ENCODE peak calls at places on chromosomes 4 and X, in four cellular contexts. One of them, this sample, is unnamed.

GRCh38 chrX:84363674-84364073 is 138.6 kb downstream of the HDX start:
- DNase-seq in activated effector memory CD4-positive, alpha-beta T cell treated with anti-CD3 and anti-CD28 coated beads, Interleukin-2, amount 50 U/mL, for 16 hours: no peak
- DNase-seq in BJ: no peak
- DNase-seq in iris pigment epithelial cell: peak
- DNase-seq in this sample: no peak

GRCh38 chrX:39504850-39505259 is 592.9 kb downstream of the BCOR start:
- DNase-seq in activated effector memory CD4-positive, alpha-beta T cell treated with anti-CD3 and anti-CD28 coated beads, Interleukin-2, amount 50 U/mL, for 16 hours: no peak
- DNase-seq in BJ: no peak
- DNase-seq in iris pigment epithelial cell: no peak
- DNase-seq in this sample: no peak

GRCh38 chr4:14513471-14513870 is 488.8 kb upstream of the CPEB2 start:
- DNase-seq in activated effector memory CD4-positive, alpha-beta T cell treated with anti-CD3 and anti-CD28 coated beads, Interleukin-2, amount 50 U/mL, for 16 hours: no peak
- DNase-seq in BJ: no peak
- DNase-seq in iris pigment epithelial cell: peak
- DNase-seq in this sample: no peak

GRCh38 chr4:160537681-160538080 is 1434.8 kb downstream of the RAPGEF2 start:
- DNase-seq in activated effector memory CD4-positive, alpha-beta T cell treated with anti-CD3 and anti-CD28 coated beads, Interleukin-2, amount 50 U/mL, for 16 hours: no peak
- DNase-seq in BJ: no peak
- DNase-seq in iris pigment epithelial cell: no peak
- DNase-seq in this sample: no peak

GRCh38 chrX:94204524-94204923 is 530.5 kb downstream of the FAM133A start:
- DNase-seq in activated effector memory CD4-positive, alpha-beta T cell treated with anti-CD3 and anti-CD28 coated beads, Interleukin-2, amount 50 U/mL, for 16 hours: no peak
- DNase-seq in BJ: no peak
- DNase-seq in iris pigment epithelial cell: no peak
- DNase-seq in this sample: no peak

GRCh38 chr4:95250544-95251137 is 298.1 kb downstream of the UNC5C start:
- DNase-seq in activated effector memory CD4-positive, alpha-beta T cell treated with anti-CD3 and anti-CD28 coated beads, Interleukin-2, amount 50 U/mL, for 16 hours: no peak
- DNase-seq in BJ: no peak
- DNase-seq in iris pigment epithelial cell: no peak
- DNase-seq in this sample: no peak

GRCh38 chr4:43337707-43338106 is 445.2 kb downstream of the GRXCR1 start:
- DNase-seq in activated effector memory CD4-positive, alpha-beta T cell treated with anti-CD3 and anti-CD28 coated beads, Interleukin-2, amount 50 U/mL, for 16 hours: no peak
- DNase-seq in BJ: no peak
- DNase-seq in iris pigment epithelial cell: peak
- DNase-seq in this sample: no peak

GRCh38 chrX:44343412-44343942 is at the start of gene EFHC2:
- DNase-seq in activated effector memory CD4-positive, alpha-beta T cell treated with anti-CD3 and anti-CD28 coated beads, Interleukin-2, amount 50 U/mL, for 16 hours: peak
- DNase-seq in BJ: no peak
- DNase-seq in iris pigment epithelial cell: peak
- DNase-seq in this sample: no peak

GRCh38 chr4:7909463-7909862 is 30.2 kb downstream of the AFAP1 start:
- DNase-seq in activated effector memory CD4-positive, alpha-beta T cell treated with anti-CD3 and anti-CD28 coated beads, Interleukin-2, amount 50 U/mL, for 16 hours: no peak
- DNase-seq in BJ: no peak
- DNase-seq in iris pigment epithelial cell: peak
- DNase-seq in this sample: no peak

GRCh38 chr4:1644906-1645657 is 39.0 kb downstream of the FAM53A start:
- DNase-seq in activated effector memory CD4-positive, alpha-beta T cell treated with anti-CD3 and anti-CD28 coated beads, Interleukin-2, amount 50 U/mL, for 16 hours: no peak
- DNase-seq in BJ: no peak
- DNase-seq in iris pigment epithelial cell: peak
- DNase-seq in this sample: no peak

GRCh38 chr4:84952004-84952403 is 14.5 kb downstream of the WDFY3 start:
- DNase-seq in activated effector memory CD4-positive, alpha-beta T cell treated with anti-CD3 and anti-CD28 coated beads, Interleukin-2, amount 50 U/mL, for 16 hours: no peak
- DNase-seq in BJ: peak
- DNase-seq in iris pigment epithelial cell: peak
- DNase-seq in this sample: no peak

GRCh38 chr4:76087007-76087769 is 12.7 kb downstream of the ART3 start:
- DNase-seq in activated effector memory CD4-positive, alpha-beta T cell treated with anti-CD3 and anti-CD28 coated beads, Interleukin-2, amount 50 U/mL, for 16 hours: no peak
- DNase-seq in BJ: no peak
- DNase-seq in iris pigment epithelial cell: peak
- DNase-seq in this sample: peak

GRCh38 chrX:103343105-103343504 is 13.1 kb downstream of the TCEAL7 start:
- DNase-seq in activated effector memory CD4-positive, alpha-beta T cell treated with anti-CD3 and anti-CD28 coated beads, Interleukin-2, amount 50 U/mL, for 16 hours: peak
- DNase-seq in BJ: no peak
- DNase-seq in iris pigment epithelial cell: peak
- DNase-seq in this sample: no peak

GRCh38 chrX:9149831-9150230 is 115.9 kb upstream of the FAM9B start:
- DNase-seq in activated effector memory CD4-positive, alpha-beta T cell treated with anti-CD3 and anti-CD28 coated beads, Interleukin-2, amount 50 U/mL, for 16 hours: no peak
- DNase-seq in BJ: no peak
- DNase-seq in iris pigment epithelial cell: peak
- DNase-seq in this sample: no peak

GRCh38 chr4:70996014-70996353 is 2.5 kb downstream of the DCK start:
- DNase-seq in activated effector memory CD4-positive, alpha-beta T cell treated with anti-CD3 and anti-CD28 coated beads, Interleukin-2, amount 50 U/mL, for 16 hours: peak
- DNase-seq in BJ: no peak
- DNase-seq in iris pigment epithelial cell: no peak
- DNase-seq in this sample: no peak

GRCh38 chr4:38078590-38079381 is 118.6 kb downstream of the PTTG2 start:
- DNase-seq in activated effector memory CD4-positive, alpha-beta T cell treated with anti-CD3 and anti-CD28 coated beads, Interleukin-2, amount 50 U/mL, for 16 hours: no peak
- DNase-seq in BJ: peak
- DNase-seq in iris pigment epithelial cell: peak
- DNase-seq in this sample: no peak

GRCh38 chr4:184825394-184826314 is at the start of gene ACSL1:
- DNase-seq in activated effector memory CD4-positive, alpha-beta T cell treated with anti-CD3 and anti-CD28 coated beads, Interleukin-2, amount 50 U/mL, for 16 hours: peak
- DNase-seq in BJ: no peak
- DNase-seq in iris pigment epithelial cell: peak
- DNase-seq in this sample: no peak

GRCh38 chrX:56314334-56314733 is 82.2 kb downstream of the KLF8 start:
- DNase-seq in activated effector memory CD4-positive, alpha-beta T cell treated with anti-CD3 and anti-CD28 coated beads, Interleukin-2, amount 50 U/mL, for 16 hours: no peak
- DNase-seq in BJ: no peak
- DNase-seq in iris pigment epithelial cell: no peak
- DNase-seq in this sample: no peak

GRCh38 chr4:87543835-87544461 is 14.8 kb upstream of the SPARCL1 start:
- DNase-seq in activated effector memory CD4-positive, alpha-beta T cell treated with anti-CD3 and anti-CD28 coated beads, Interleukin-2, amount 50 U/mL, for 16 hours: no peak
- DNase-seq in BJ: no peak
- DNase-seq in iris pigment epithelial cell: peak
- DNase-seq in this sample: no peak

GRCh38 chr4:24730256-24731001 is 64.9 kb upstream of the SOD3 start:
- DNase-seq in activated effector memory CD4-positive, alpha-beta T cell treated with anti-CD3 and anti-CD28 coated beads, Interleukin-2, amount 50 U/mL, for 16 hours: no peak
- DNase-seq in BJ: no peak
- DNase-seq in iris pigment epithelial cell: peak
- DNase-seq in this sample: peak

GRCh38 chr4:499563-499962 is 553 bp downstream of the PIGG start:
- DNase-seq in activated effector memory CD4-positive, alpha-beta T cell treated with anti-CD3 and anti-CD28 coated beads, Interleukin-2, amount 50 U/mL, for 16 hours: no peak
- DNase-seq in BJ: no peak
- DNase-seq in iris pigment epithelial cell: no peak
- DNase-seq in this sample: no peak

GRCh38 chr4:106569151-106570029 is 200.8 kb upstream of the GIMD1 start:
- DNase-seq in activated effector memory CD4-positive, alpha-beta T cell treated with anti-CD3 and anti-CD28 coated beads, Interleukin-2, amount 50 U/mL, for 16 hours: no peak
- DNase-seq in BJ: no peak
- DNase-seq in iris pigment epithelial cell: peak
- DNase-seq in this sample: no peak

GRCh38 chr4:37876156-37876555 is 14.7 kb upstream of the TBC1D1 start:
- DNase-seq in activated effector memory CD4-positive, alpha-beta T cell treated with anti-CD3 and anti-CD28 coated beads, Interleukin-2, amount 50 U/mL, for 16 hours: no peak
- DNase-seq in BJ: peak
- DNase-seq in iris pigment epithelial cell: peak
- DNase-seq in this sample: no peak

GRCh38 chrX:155682834-155683233 is 70.1 kb upstream of the TMLHE start:
- DNase-seq in activated effector memory CD4-positive, alpha-beta T cell treated with anti-CD3 and anti-CD28 coated beads, Interleukin-2, amount 50 U/mL, for 16 hours: no peak
- DNase-seq in BJ: no peak
- DNase-seq in iris pigment epithelial cell: no peak
- DNase-seq in this sample: no peak

GRCh38 chr4:76558391-76559235 is 123.6 kb downstream of the SHROOM3 start:
- DNase-seq in activated effector memory CD4-positive, alpha-beta T cell treated with anti-CD3 and anti-CD28 coated beads, Interleukin-2, amount 50 U/mL, for 16 hours: no peak
- DNase-seq in BJ: no peak
- DNase-seq in iris pigment epithelial cell: no peak
- DNase-seq in this sample: no peak

GRCh38 chrX:153735274-153735673 is 10.6 kb downstream of the ABCD1 start:
- DNase-seq in activated effector memory CD4-positive, alpha-beta T cell treated with anti-CD3 and anti-CD28 coated beads, Interleukin-2, amount 50 U/mL, for 16 hours: no peak
- DNase-seq in BJ: no peak
- DNase-seq in iris pigment epithelial cell: peak
- DNase-seq in this sample: no peak

GRCh38 chr4:26237916-26238315 is 82.9 kb upstream of the RBPJ start:
- DNase-seq in activated effector memory CD4-positive, alpha-beta T cell treated with anti-CD3 and anti-CD28 coated beads, Interleukin-2, amount 50 U/mL, for 16 hours: no peak
- DNase-seq in BJ: no peak
- DNase-seq in iris pigment epithelial cell: no peak
- DNase-seq in this sample: no peak

GRCh38 chr4:86818845-86819244 is 30.3 kb downstream of the SLC10A6 start:
- DNase-seq in activated effector memory CD4-positive, alpha-beta T cell treated with anti-CD3 and anti-CD28 coated beads, Interleukin-2, amount 50 U/mL, for 16 hours: no peak
- DNase-seq in BJ: no peak
- DNase-seq in iris pigment epithelial cell: no peak
- DNase-seq in this sample: no peak

GRCh38 chr4:106062452-106062875 is 167.2 kb downstream of the NPNT start:
- DNase-seq in activated effector memory CD4-positive, alpha-beta T cell treated with anti-CD3 and anti-CD28 coated beads, Interleukin-2, amount 50 U/mL, for 16 hours: no peak
- DNase-seq in BJ: no peak
- DNase-seq in iris pigment epithelial cell: peak
- DNase-seq in this sample: no peak

GRCh38 chrX:150223176-150224015 is 139.7 kb upstream of the MAMLD1 start:
- DNase-seq in activated effector memory CD4-positive, alpha-beta T cell treated with anti-CD3 and anti-CD28 coated beads, Interleukin-2, amount 50 U/mL, for 16 hours: no peak
- DNase-seq in BJ: no peak
- DNase-seq in iris pigment epithelial cell: no peak
- DNase-seq in this sample: no peak

GRCh38 chrX:136880003-136880451 is 498 bp downstream of the RBMX start:
- DNase-seq in activated effector memory CD4-positive, alpha-beta T cell treated with anti-CD3 and anti-CD28 coated beads, Interleukin-2, amount 50 U/mL, for 16 hours: peak
- DNase-seq in BJ: no peak
- DNase-seq in iris pigment epithelial cell: peak
- DNase-seq in this sample: no peak

GRCh38 chrX:154365997-154366665 is 8.3 kb downstream of the FLNA start:
- DNase-seq in activated effector memory CD4-positive, alpha-beta T cell treated with anti-CD3 and anti-CD28 coated beads, Interleukin-2, amount 50 U/mL, for 16 hours: no peak
- DNase-seq in BJ: no peak
- DNase-seq in iris pigment epithelial cell: no peak
- DNase-seq in this sample: no peak

GRCh38 chr4:706834-707598 is 1.4 kb downstream of the PCGF3 start:
- DNase-seq in activated effector memory CD4-positive, alpha-beta T cell treated with anti-CD3 and anti-CD28 coated beads, Interleukin-2, amount 50 U/mL, for 16 hours: no peak
- DNase-seq in BJ: no peak
- DNase-seq in iris pigment epithelial cell: no peak
- DNase-seq in this sample: no peak

GRCh38 chr4:72604324-72604723 is 35.3 kb upstream of the ADAMTS3 start:
- DNase-seq in activated effector memory CD4-positive, alpha-beta T cell treated with anti-CD3 and anti-CD28 coated beads, Interleukin-2, amount 50 U/mL, for 16 hours: no peak
- DNase-seq in BJ: no peak
- DNase-seq in iris pigment epithelial cell: peak
- DNase-seq in this sample: no peak

GRCh38 chr4:17385403-17385802 is 126.5 kb downstream of the QDPR start:
- DNase-seq in activated effector memory CD4-positive, alpha-beta T cell treated with anti-CD3 and anti-CD28 coated beads, Interleukin-2, amount 50 U/mL, for 16 hours: no peak
- DNase-seq in BJ: no peak
- DNase-seq in iris pigment epithelial cell: peak
- DNase-seq in this sample: no peak

GRCh38 chr4:119103263-119103662 is 32.4 kb upstream of the MYOZ2 start:
- DNase-seq in activated effector memory CD4-positive, alpha-beta T cell treated with anti-CD3 and anti-CD28 coated beads, Interleukin-2, amount 50 U/mL, for 16 hours: no peak
- DNase-seq in BJ: peak
- DNase-seq in iris pigment epithelial cell: peak
- DNase-seq in this sample: no peak